ENCODE peak calls at places on chromosomes 4 and X, in five cellular contexts. J is AG04450, S is epithelial cell of esophagus, F is psoas muscle, X is endodermal cell. N is an unnamed sample.

GRCh38 chr4:176002007-176002623 is 63.5 kb upstream of the WDR17 start:
- DNase-seq in J (no peak), S (peak), F (peak), X (peak), N (no peak)

GRCh38 chr4:160835789-160836188 is 1328.0 kb downstream of the FSTL5 start:
- DNase-seq in J (no peak), S (peak), F (no peak), X (peak), N (no peak)

GRCh38 chr4:48906283-48907173 is at the start of gene OCIAD2:
- DNase-seq in J (no peak), S (peak), F (peak), X (peak), N (no peak)

GRCh38 chrX:26008691-26009090 is 129.5 kb upstream of the MAGEB18 start:
- DNase-seq in J (no peak), S (no peak), F (no peak), X (no peak), N (no peak)

GRCh38 chrX:69277961-69278795 is 112.9 kb upstream of the PJA1 start:
- DNase-seq in J (no peak), S (no peak), F (no peak), X (peak), N (no peak)

GRCh38 chrX:14228611-14229010 is 198.9 kb upstream of the GEMIN8 start:
- DNase-seq in J (no peak), S (peak), F (no peak), X (no peak), N (no peak)

GRCh38 chr4:55604996-55605395 is 13.0 kb upstream of the PDCL2 start:
- DNase-seq in J (no peak), S (no peak), F (no peak), X (no peak), N (no peak)

GRCh38 chr4:142838781-142839180 is 7.3 kb downstream of the INPP4B start:
- DNase-seq in J (no peak), S (no peak), F (no peak), X (no peak), N (no peak)

GRCh38 chr4:75289843-75290616 is 224.2 kb downstream of the RCHY1 start:
- DNase-seq in J (no peak), S (peak), F (no peak), X (peak), N (no peak)

GRCh38 chr4:70734971-70735370 is 13.2 kb downstream of the RUFY3 start:
- DNase-seq in J (no peak), S (no peak), F (no peak), X (no peak), N (no peak)

GRCh38 chr4:155442267-155443105 is 65.7 kb upstream of the MAP9 start:
- DNase-seq in J (no peak), S (peak), F (peak), X (peak), N (peak)

GRCh38 chr4:77581724-77582123 is 23.9 kb upstream of the CXCL13 start:
- DNase-seq in J (no peak), S (peak), F (no peak), X (no peak), N (no peak)

GRCh38 chr4:107490116-107490515 is 229.9 kb downstream of the PAPSS1 start:
- DNase-seq in J (no peak), S (no peak), F (no peak), X (no peak), N (no peak)

GRCh38 chr4:40685300-40685699 is 55.6 kb upstream of the RBM47 start:
- DNase-seq in J (peak), S (peak), F (no peak), X (no peak), N (no peak)

GRCh38 chr4:143558823-143559756 is 45.6 kb downstream of the SMARCA5 start:
- DNase-seq in J (no peak), S (peak), F (peak), X (peak), N (peak)

GRCh38 chr4:185472063-185472542 is 570 bp upstream of the CCDC110 start:
- DNase-seq in J (no peak), S (no peak), F (no peak), X (no peak), N (no peak)

GRCh38 chr4:185468999-185469398 is 2.5 kb downstream of the CCDC110 start:
- DNase-seq in J (no peak), S (no peak), F (no peak), X (no peak), N (no peak)

GRCh38 chr4:185469539-185470154 is 1.9 kb downstream of the CCDC110 start:
- DNase-seq in J (no peak), S (no peak), F (no peak), X (peak), N (no peak)

GRCh38 chr4:185471235-185472062 is at the start of gene CCDC110:
- DNase-seq in J (peak), S (peak), F (peak), X (peak), N (peak)

GRCh38 chr4:185470503-185471195 is 884 bp downstream of the CCDC110 start:
- DNase-seq in J (no peak), S (peak), F (peak), X (no peak), N (no peak)
- TF ChIP-seq CTCF in J (no peak), S (no peak), F (no peak), X (no peak), N (no peak)

DNA sequence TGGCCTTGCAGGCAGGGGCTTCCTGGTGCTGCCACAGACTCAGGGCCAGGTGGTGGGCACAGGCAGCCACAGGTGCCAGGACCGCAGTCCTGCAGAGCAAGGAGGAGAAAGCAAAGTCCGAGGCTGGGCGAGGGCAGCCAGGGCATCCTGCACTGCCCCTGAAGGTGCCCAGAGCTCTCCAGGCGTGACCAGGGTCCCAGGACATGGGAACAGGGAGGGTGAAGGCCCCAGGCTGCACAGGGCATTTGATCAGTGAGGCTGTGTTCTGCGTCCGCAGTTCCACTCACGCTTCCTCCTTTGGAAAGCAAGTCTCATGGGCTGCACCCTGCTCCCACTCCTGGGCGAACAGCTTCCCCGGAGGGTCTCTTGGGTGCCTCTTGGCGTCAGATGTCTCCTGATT is 3.0 kb downstream of the SH3TC1 start:
- DNase-seq in J (no peak), S (no peak), F (no peak), X (no peak), N (no peak)
- H3K4me3 ChIP-seq in J (no peak), S (no peak), F (no peak), X (no peak), N (no peak)

GRCh38 chr4:147090486-147090885 is 144.8 kb upstream of the TTC29 start:
- DNase-seq in J (no peak), S (peak), F (no peak), X (no peak), N (no peak)

GRCh38 chr4:147096667-147097604 is 151.3 kb upstream of the TTC29 start:
- DNase-seq in J (peak), S (peak), F (no peak), X (no peak), N (peak)

GRCh38 chr4:147093206-147093605 is 147.5 kb upstream of the TTC29 start:
- DNase-seq in J (no peak), S (no peak), F (no peak), X (no peak), N (no peak)

DNA sequence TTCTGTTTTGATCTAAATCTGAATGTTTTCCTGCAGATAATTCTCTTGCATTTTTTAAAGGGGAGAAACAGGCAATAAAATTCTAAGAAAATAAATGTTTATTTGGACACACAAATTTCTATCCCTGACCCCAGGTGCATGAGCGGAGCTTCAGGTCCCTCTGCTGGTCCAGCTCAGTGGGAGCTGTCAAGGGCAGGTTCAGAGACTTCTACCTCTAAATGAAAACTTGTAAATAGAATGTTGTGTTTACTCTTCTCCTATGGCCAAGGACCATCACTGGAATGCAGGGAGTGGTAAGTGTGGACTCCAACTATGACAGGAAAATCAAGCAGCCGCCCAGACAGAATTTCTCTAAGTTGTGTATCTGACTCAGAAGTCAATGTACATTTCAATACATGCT is 148.6 kb upstream of the TTC29 start:
- DNase-seq in J (no peak), S (peak), F (no peak), X (peak), N (no peak)
- TF ChIP-seq CTCF in J (no peak), S (peak), F (no peak), X (peak), N (peak)

DNA sequence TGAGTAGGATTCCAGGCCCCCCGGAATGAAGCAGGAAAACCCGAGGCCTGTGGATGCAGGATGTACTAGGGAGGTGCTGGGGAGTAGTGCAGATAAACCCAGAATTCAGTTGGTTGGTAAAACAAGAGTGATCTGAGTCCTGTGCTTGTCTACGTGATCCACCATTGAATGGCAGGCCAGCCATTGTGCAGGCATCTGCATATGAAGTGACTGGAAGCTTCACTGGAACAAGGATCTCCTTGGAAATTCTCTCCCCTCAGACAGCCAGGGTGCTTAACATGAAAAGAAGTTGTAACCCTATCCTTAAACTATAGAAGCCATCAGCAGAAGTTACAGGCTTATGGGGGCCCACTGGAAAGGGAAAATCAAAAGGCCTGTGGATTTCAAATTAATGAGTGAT is 656 bp upstream of the GSPT2 start:
- DNase-seq in J (no peak), S (no peak), F (no peak), X (peak), N (no peak)
- H3K4me3 ChIP-seq in J (no peak), S (no peak), F (peak), X (peak), N (no peak)

GRCh38 chrX:155028749-155029360 is 2.2 kb downstream of the FUNDC2 start:
- DNase-seq in J (no peak), S (peak), F (no peak), X (no peak), N (no peak)

GRCh38 chrX:155026727-155027508 is at the start of gene FUNDC2:
- DNase-seq in J (peak), S (peak), F (peak), X (peak), N (peak)

GRCh38 chrX:155027509-155028066 is 944 bp downstream of the FUNDC2 start:
- DNase-seq in J (no peak), S (peak), F (no peak), X (no peak), N (peak)

GRCh38 chrX:155026420-155026726 is 271 bp upstream of the FUNDC2 start:
- DNase-seq in J (no peak), S (no peak), F (no peak), X (no peak), N (no peak)

DNA sequence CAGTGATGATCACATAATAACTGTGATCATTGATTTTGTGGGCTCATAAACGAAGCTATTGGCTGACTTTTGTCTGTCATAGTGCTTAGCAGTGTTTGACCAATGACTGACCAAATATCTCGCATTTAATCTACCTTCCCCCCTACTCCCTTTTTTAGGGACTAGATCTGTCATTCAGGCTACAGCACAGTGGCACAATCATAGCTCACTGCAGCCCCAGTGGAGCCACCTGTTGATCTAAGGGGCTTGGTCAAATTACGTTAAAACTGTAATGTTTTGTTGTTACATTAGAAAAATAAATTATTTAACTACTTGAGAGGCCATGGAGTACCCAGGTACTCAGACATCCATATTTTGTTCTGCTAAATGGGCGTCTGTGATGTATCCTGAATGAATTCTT is 1.5 kb downstream of the FUNDC2 start:
- DNase-seq in J (no peak), S (no peak), F (no peak), X (no peak), N (no peak)
- TF ChIP-seq CTCF in J (no peak), S (no peak), F (no peak), X (no peak), N (no peak)

GRCh38 chr4:122705035-122705434 is 27.5 kb upstream of the BBS12 start:
- DNase-seq in J (no peak), S (no peak), F (no peak), X (no peak), N (no peak)
- H3K4me3 ChIP-seq in J (no peak), S (no peak), F (no peak), X (no peak), N (no peak)

GRCh38 chrX:64642482-64642881 is 247.2 kb upstream of the MTMR8 start:
- DNase-seq in J (no peak), S (peak), F (no peak), X (peak), N (no peak)
- TF ChIP-seq CTCF in J (no peak), S (no peak), F (no peak), X (peak), N (no peak)

DNA sequence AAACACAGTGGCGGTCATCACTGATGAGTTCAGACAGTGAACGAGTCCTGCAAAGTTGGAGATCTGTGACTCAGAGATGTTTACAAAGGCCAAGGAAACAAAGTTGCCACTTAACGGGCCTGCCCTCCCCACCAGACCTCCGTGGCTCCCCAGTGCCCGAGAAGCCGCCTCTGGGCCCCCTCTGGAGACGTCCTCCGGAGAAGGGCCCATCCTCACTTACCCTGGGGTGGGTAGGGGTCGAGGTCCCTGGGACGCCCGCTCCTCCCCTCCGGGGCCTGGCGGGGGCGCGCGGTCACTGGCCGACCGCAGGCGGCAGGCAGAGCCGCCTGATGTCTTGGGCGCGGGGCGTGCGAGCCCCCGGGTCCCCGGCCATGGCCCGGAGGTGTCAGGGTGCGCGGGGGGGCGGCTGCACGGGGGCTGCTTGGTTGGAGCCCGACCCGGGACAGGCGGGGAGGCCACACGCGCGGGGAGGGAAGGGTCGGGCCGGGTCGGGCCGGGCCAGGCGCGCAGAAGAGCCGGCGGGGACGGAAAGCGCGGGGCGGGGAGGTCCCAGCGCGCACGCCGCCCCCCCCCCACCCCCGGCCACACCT is 590 bp downstream of the DHRSX start:
- DNase-seq in J (no peak), S (peak), F (peak), X (peak), N (no peak)
- H3K4me3 ChIP-seq in J (peak), S (peak), F (peak), X (peak), N (peak)

GRCh38 chr4:37138019-37138653 is 106.4 kb upstream of the NWD2 start:
- DNase-seq in J (no peak), S (no peak), F (no peak), X (no peak), N (no peak)

GRCh38 chr4:37130465-37130864 is 114.1 kb upstream of the NWD2 start:
- DNase-seq in J (no peak), S (peak), F (no peak), X (no peak), N (no peak)

DNA sequence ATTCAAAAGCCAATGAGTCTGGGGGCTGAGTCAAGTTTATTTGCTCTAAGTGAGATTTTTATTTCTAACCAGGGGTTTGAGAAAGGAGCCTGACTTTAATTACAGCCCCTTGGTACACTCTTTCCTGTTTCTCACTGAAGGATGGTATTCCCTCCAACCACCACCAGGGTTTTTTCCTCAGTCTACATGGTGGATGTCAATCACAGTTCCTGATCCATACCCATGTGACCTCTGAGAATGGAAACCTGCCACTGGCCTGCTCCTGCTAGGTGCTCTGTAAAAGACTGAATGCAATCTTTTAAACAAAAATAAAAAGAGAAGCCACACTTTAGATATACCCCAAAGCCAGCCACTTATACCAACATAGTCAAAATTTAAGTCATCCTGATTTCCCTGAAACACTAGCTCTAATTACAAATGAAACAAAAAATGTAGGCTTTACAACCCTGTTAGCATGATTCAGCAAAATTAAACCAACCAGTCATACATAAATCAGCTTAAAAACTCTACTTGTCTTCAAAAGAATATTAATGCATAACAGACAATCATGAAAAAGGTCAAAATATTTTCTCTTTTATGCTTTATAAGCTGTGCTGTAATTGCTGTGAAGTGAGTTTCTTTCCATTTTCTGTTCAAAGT is 112.1 kb upstream of the NWD2 start:
- DNase-seq in J (no peak), S (no peak), F (no peak), X (no peak), N (no peak)
- TF ChIP-seq CTCF in J (no peak), S (no peak), F (no peak), X (peak), N (no peak)

DNA sequence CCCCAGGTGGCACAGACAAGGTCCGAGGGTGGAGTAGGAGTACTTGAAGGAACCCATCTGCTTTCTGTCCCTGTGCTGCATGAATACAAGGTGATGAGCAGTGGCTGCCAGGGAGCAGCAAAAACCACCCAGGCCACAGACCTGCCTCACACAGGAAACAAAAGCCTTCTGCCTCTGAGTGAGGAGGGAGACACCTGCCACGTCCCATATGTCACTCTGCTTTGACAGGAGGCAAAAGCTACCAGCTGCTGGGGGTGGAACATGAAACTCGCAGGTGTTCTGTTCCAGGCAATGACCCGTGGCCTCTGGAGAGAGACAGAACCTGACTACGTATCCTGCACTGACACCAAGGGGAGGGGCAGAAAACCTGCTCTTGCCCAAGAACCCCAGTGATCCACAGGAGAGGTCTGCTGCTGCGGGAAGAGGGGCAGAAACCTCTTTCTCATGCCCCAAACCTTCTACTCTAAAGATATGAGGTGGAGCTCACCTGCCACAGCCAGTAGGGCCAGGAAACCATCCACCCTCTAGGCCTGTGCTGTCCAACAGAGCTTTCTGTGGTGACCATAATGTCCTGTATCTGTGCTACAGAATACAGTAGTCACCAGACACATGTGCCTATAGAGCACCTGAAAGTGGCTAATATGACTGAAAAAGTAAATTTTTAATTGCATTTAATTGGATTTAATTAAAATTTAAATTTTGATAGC is 172.9 kb downstream of the PRDM5 start:
- DNase-seq in J (no peak), S (no peak), F (no peak), X (no peak), N (no peak)
- H3K4me3 ChIP-seq in J (no peak), S (no peak), F (no peak), X (no peak), N (no peak)

N was measured in AG09309.